ENCODE peak calls at places on chromosomes 5 and 9, in six cellular contexts. A is cardiac muscle cell, E is choroid plexus epithelial cell, Q is suprapubic skin, W is GM12865, I is small intestine. M is an unnamed sample.

GRCh38 chr5:115377468-115378217 is 81.2 kb upstream of the CCDC112 start:
- DNase-seq in I (peak), W (peak), Q (no peak), E (peak), A (no peak), M (peak)

GRCh38 chr5:146797683-146798082 is 80.9 kb downstream of the PPP2R2B start:
- DNase-seq in E (no peak), I (no peak), Q (no peak), A (peak), W (no peak), M (no peak)

GRCh38 chr5:24906689-24907088 is 261.9 kb upstream of the CDH10 start:
- DNase-seq in E (no peak), W (no peak), A (no peak), I (no peak), Q (no peak), M (peak)

GRCh38 chr9:134410078-134410834 is 84.0 kb downstream of the RXRA start:
- DNase-seq in I (no peak), W (no peak), E (peak), A (no peak), Q (no peak), M (no peak)

GRCh38 chr5:149857499-149857898 is 87.1 kb downstream of the PDE6A start:
- DNase-seq in E (peak), I (peak), Q (no peak), W (no peak), A (no peak), M (peak)

GRCh38 chr9:34001308-34001707 is 47.4 kb downstream of the UBAP2 start:
- DNase-seq in Q (no peak), A (no peak), W (no peak), E (no peak), I (no peak), M (no peak)

GRCh38 chr9:91419222-91420191 is 4.1 kb downstream of the NFIL3 start:
- DNase-seq in Q (no peak), E (peak), W (no peak), I (peak), A (no peak), M (peak)

GRCh38 chr5:157198277-157199058 is 17.8 kb downstream of the ITK start:
- DNase-seq in Q (no peak), I (peak), A (no peak), E (no peak), W (no peak), M (no peak)

GRCh38 chr9:120453792-120454191 is 126.2 kb downstream of the CDK5RAP2 start:
- DNase-seq in A (no peak), W (no peak), Q (no peak), I (no peak), E (no peak), M (no peak)

GRCh38 chr5:9903806-9904205 is 273.7 kb upstream of the TAS2R1 start:
- DNase-seq in W (no peak), A (no peak), Q (no peak), E (peak), I (no peak), M (peak)

GRCh38 chr5:134245101-134245604 is 19.3 kb upstream of the PPP2CA start:
- DNase-seq in I (no peak), E (peak), Q (no peak), A (peak), W (no peak), M (peak)

GRCh38 chr5:2204366-2205184 is 321.9 kb upstream of the IRX4 start:
- DNase-seq in I (no peak), E (no peak), Q (no peak), W (no peak), A (no peak), M (no peak)

GRCh38 chr9:95605826-95606555 is 89.2 kb upstream of the PTCH1 start:
- DNase-seq in I (no peak), Q (peak), A (no peak), W (no peak), E (no peak), M (no peak)

GRCh38 chr9:126371007-126371870 is 44.6 kb downstream of the MVB12B start:
- DNase-seq in A (no peak), Q (no peak), I (no peak), W (no peak), E (no peak), M (no peak)

GRCh38 chr9:21933865-21934264 is 60.3 kb downstream of the CDKN2A start:
- DNase-seq in E (peak), I (no peak), Q (no peak), A (no peak), W (no peak), M (peak)

GRCh38 chr9:120868339-120868675 is 8.7 kb downstream of the PHF19 start:
- DNase-seq in Q (no peak), A (no peak), I (no peak), E (peak), W (no peak), M (no peak)

GRCh38 chr9:127918201-127919107 is 1.6 kb upstream of the ST6GALNAC4 start:
- DNase-seq in A (peak), Q (no peak), I (no peak), E (peak), W (peak), M (peak)

GRCh38 chr9:85064811-85065371 is 395.4 kb downstream of the NTRK2 start:
- DNase-seq in E (no peak), A (no peak), Q (no peak), W (no peak), I (no peak), M (no peak)

GRCh38 chr5:157571357-157571827 is 4.2 kb downstream of the ADAM19 start:
- DNase-seq in W (peak), I (peak), E (peak), Q (no peak), A (peak), M (no peak)

GRCh38 chr9:95771556-95772280 is 103.8 kb upstream of the ERCC6L2 start:
- DNase-seq in E (peak), Q (peak), A (peak), W (no peak), I (no peak), M (no peak)

GRCh38 chr5:673140-673836 is 19.9 kb downstream of the TPPP start:
- DNase-seq in A (no peak), W (no peak), Q (peak), E (no peak), I (no peak), M (no peak)

GRCh38 chr5:163578652-163579051 is 73.2 kb downstream of the MAT2B start:
- DNase-seq in W (no peak), I (no peak), E (no peak), A (no peak), Q (no peak), M (no peak)

GRCh38 chr5:115946655-115947054 is 15.6 kb upstream of the LVRN start:
- DNase-seq in A (no peak), W (no peak), E (peak), I (no peak), Q (no peak), M (no peak)

GRCh38 chr9:76613150-76613781 is 151.0 kb upstream of the PCA3 start:
- DNase-seq in I (no peak), Q (no peak), W (no peak), A (no peak), E (no peak), M (no peak)

GRCh38 chr9:69134412-69134811 is 39.7 kb upstream of the TJP2 start:
- DNase-seq in Q (peak), E (no peak), A (no peak), W (no peak), I (no peak), M (no peak)

GRCh38 chr9:63817622-63818518 is 1467.1 kb downstream of the FOXD4L5 start:
- DNase-seq in E (peak), I (peak), A (peak), W (peak), Q (peak), M (no peak)

GRCh38 chr5:9545959-9546851 is at the start of gene SEMA5A:
- DNase-seq in I (peak), A (peak), E (peak), Q (peak), W (peak), M (peak)

GRCh38 chr5:170269579-170269978 is 28.0 kb downstream of the LCP2 start:
- DNase-seq in W (no peak), I (no peak), A (no peak), Q (no peak), E (no peak), M (peak)

GRCh38 chr5:170266570-170267379 is 30.8 kb downstream of the LCP2 start:
- DNase-seq in A (no peak), I (peak), E (no peak), W (no peak), Q (peak), M (no peak)

GRCh38 chr5:170268153-170268689 is 29.4 kb downstream of the LCP2 start:
- DNase-seq in Q (no peak), A (no peak), W (no peak), I (no peak), E (no peak), M (no peak)

GRCh38 chr5:170268884-170269283 is 28.7 kb downstream of the LCP2 start:
- DNase-seq in A (no peak), Q (no peak), W (no peak), E (no peak), I (no peak), M (no peak)

DNA sequence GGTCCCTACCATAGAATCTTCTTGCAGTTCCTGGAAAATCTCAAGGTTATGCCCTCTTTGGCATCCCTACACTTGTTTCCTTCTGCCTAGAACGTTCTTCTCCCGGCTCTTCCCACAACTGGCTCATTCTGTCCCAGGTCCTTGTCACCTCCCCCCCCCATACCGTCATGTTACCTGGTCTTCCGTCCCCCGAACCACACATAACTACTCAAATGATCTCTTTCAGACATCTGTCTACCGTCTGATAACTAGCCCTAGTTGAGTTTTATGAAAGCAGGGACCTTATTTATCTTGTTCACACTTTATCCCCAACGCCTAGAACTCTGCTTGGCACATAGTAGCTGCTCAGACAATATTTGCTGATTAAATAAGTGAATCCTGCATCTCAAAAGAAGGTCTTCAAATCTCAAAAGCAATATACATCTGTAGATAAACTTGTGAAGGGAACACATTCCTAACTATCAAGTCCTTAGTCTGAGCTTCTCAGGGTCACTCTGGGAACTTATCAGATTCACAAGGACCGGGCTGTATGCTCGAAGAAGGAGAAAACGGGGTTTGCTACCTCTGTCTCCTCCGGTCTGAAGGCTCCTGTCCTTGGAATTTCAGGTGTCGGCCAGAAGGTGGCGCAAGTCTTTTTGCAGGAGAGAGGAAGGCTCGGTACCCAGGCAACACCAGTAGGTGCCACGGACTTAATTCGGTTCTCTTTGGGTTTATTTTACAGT is 30.0 kb downstream of the LCP2 start:
- DNase-seq in W (peak), A (peak), I (peak), E (peak), Q (no peak), M (peak)
- H3K4me3 ChIP-seq in W (no peak), A (no peak), I (no peak), E (peak), Q (no peak), M (peak)

GRCh38 chr9:110028281-110029075 is 179.5 kb downstream of the C9orf152 start:
- DNase-seq in W (no peak), A (no peak), I (no peak), E (peak), Q (no peak), M (no peak)

GRCh38 chr9:110021891-110022290 is 186.1 kb downstream of the C9orf152 start:
- DNase-seq in W (peak), A (no peak), E (peak), I (no peak), Q (no peak), M (no peak)

GRCh38 chr9:110027624-110028023 is 180.3 kb downstream of the C9orf152 start:
- DNase-seq in I (no peak), E (peak), W (no peak), Q (no peak), A (no peak), M (no peak)

GRCh38 chr9:110029422-110029814 is 178.5 kb downstream of the C9orf152 start:
- DNase-seq in A (peak), E (peak), W (no peak), Q (no peak), I (peak), M (peak)

GRCh38 chr9:110025551-110026170 is 182.3 kb downstream of the C9orf152 start:
- DNase-seq in I (no peak), W (no peak), E (no peak), Q (no peak), A (no peak), M (no peak)
- H3K4me3 ChIP-seq in I (no peak), W (no peak), E (no peak), Q (no peak), A (no peak), M (no peak)

GRCh38 chr9:89603629-89604462 is 966 bp upstream of the GADD45G start:
- DNase-seq in Q (peak), I (peak), A (peak), W (no peak), E (peak), M (no peak)

GRCh38 chr9:89604463-89605180 is at the start of gene GADD45G:
- DNase-seq in Q (peak), A (peak), I (peak), W (peak), E (peak), M (peak)

GRCh38 chr9:89601856-89602562 is 2.8 kb upstream of the GADD45G start:
- DNase-seq in A (no peak), W (no peak), E (no peak), Q (peak), I (no peak), M (no peak)

GRCh38 chr9:89601306-89601705 is 3.5 kb upstream of the GADD45G start:
- DNase-seq in I (no peak), W (no peak), A (no peak), Q (no peak), E (no peak), M (no peak)

GRCh38 chr9:89602978-89603628 is 1.7 kb upstream of the GADD45G start:
- DNase-seq in I (peak), E (peak), Q (peak), A (peak), W (peak), M (peak)
- H3K4me3 ChIP-seq in I (peak), E (no peak), Q (peak), A (peak), W (peak), M (peak)

GRCh38 chr9:133003671-133004090 is 25.2 kb downstream of the GFI1B start:
- DNase-seq in I (no peak), Q (no peak), W (no peak), E (no peak), A (no peak), M (no peak)
- H3K4me3 ChIP-seq in I (no peak), Q (no peak), W (no peak), E (no peak), A (no peak), M (no peak)

GRCh38 chr9:132663120-132663519 is 6.7 kb downstream of the DDX31 start:
- DNase-seq in I (no peak), Q (no peak), A (no peak), W (no peak), E (no peak), M (no peak)
- H3K4me3 ChIP-seq in I (no peak), Q (no peak), A (no peak), W (no peak), E (no peak), M (no peak)

GRCh38 chr9:130186051-130186450 is 13.8 kb downstream of the NCS1 start:
- DNase-seq in E (no peak), Q (no peak), A (no peak), W (no peak), I (no peak), M (no peak)

GRCh38 chr9:130187523-130187846 is 15.3 kb downstream of the NCS1 start:
- DNase-seq in W (no peak), E (no peak), Q (no peak), I (no peak), A (no peak), M (no peak)

GRCh38 chr9:130188860-130189481 is 16.8 kb downstream of the NCS1 start:
- DNase-seq in A (no peak), W (no peak), I (peak), E (no peak), Q (no peak), M (no peak)

GRCh38 chr9:130185494-130186005 is 13.3 kb downstream of the NCS1 start:
- DNase-seq in A (peak), I (no peak), Q (no peak), W (no peak), E (peak), M (no peak)

DNA sequence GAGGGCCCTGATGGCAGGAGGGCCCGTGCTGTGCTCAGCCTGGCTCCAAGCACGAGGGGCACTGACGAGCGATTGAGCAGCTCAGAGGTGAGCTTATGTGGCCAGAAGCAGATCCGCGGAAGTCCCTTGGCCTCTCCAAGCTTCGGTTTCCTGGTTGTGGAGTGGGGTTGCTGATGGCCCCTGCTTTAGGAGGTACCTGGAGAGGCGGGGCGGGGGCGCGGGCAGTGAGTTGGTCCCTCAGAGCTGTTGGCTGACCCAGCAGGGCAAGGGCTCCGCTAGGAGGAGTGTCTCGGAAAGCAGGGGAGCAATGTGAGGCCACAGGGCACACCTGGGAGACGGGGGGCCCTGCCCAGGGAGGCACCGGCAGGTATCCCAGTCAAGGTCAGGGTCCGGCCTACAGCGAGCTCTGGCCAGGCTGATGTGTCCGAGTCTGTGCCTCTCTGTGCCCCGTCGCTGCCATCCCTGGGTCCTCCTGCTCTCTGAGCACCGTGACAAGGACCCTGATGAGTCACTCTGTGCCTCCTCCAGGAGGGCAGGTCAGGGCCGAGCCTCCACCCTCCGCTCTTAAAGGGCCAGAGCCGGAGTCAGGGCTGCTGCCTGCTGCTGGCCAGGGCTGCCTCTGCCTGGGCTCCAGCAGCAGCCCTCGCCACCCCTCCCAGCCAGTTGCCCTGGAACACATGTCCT is 14.8 kb downstream of the NCS1 start:
- DNase-seq in W (no peak), I (peak), A (peak), E (peak), Q (no peak), M (peak)
- H3K4me3 ChIP-seq in W (no peak), I (peak), A (no peak), E (no peak), Q (peak), M (peak)

M was measured in PC-3.